ENCODE peak calls at places on chromosomes 1 and 21, in eight cellular contexts. Q, K, V, T, R, Z, U and O are unnamed samples.

GRCh38 chr1:192889082-192889481 is 80.2 kb downstream of the RGS2 start:
- DNase-seq in K (no peak), U (no peak), R (no peak), Z (no peak), V (no peak), Q (no peak), T (no peak), O (no peak)

GRCh38 chr1:20867847-20868246 is 80.7 kb upstream of the HP1BP3 start:
- DNase-seq in V (no peak), Q (no peak), U (no peak), T (peak; percentile 22), K (no peak), Z (no peak), R (no peak), O (no peak)

GRCh38 chr1:56569661-56570060 is 9.7 kb downstream of the PLPP3 start:
- DNase-seq in V (no peak), Z (no peak), T (peak; percentile 18), U (no peak), Q (peak; percentile 92), R (no peak), K (peak; percentile 92), O (no peak)

GRCh38 chr1:67711150-67711849 is 26.3 kb downstream of the GADD45A start:
- DNase-seq in Z (no peak), V (no peak), K (no peak), Q (no peak), T (no peak), U (no peak), R (no peak), O (no peak)

GRCh38 chr1:177351361-177352108 is 180.8 kb downstream of the BRINP2 start:
- DNase-seq in Q (no peak), K (no peak), Z (peak; percentile 27), U (peak; percentile 17), T (no peak), V (no peak), R (no peak), O (peak; percentile 20)

GRCh38 chr1:162725301-162725834 is 65.1 kb upstream of the HSD17B7 start:
- DNase-seq in V (no peak), R (no peak), Z (no peak), T (no peak), U (peak; percentile 55), Q (no peak), K (no peak), O (no peak)

GRCh38 chr1:53075206-53075605 is 13.2 kb downstream of the PODN start:
- DNase-seq in V (no peak), Z (no peak), U (peak; percentile 3), Q (peak; percentile 7), R (peak; percentile 20), K (no peak), T (no peak), O (no peak)

GRCh38 chr1:149845416-149845815 is 54.0 kb upstream of the BOLA1 start:
- DNase-seq in R (no peak), V (no peak), T (no peak), Z (no peak), K (no peak), U (peak; percentile 3), Q (no peak), O (peak; percentile 94)

GRCh38 chr1:192958871-192959270 is 100.3 kb downstream of the UCHL5 start:
- DNase-seq in K (no peak), V (peak; percentile 60), U (no peak), Q (no peak), Z (no peak), T (no peak), R (no peak), O (no peak)

GRCh38 chr1:55699151-55699695 is 484.1 kb upstream of the USP24 start:
- DNase-seq in V (no peak), Z (no peak), U (no peak), T (no peak), K (no peak), Q (no peak), R (no peak), O (no peak)

GRCh38 chr1:116254001-116254400 is 119.0 kb upstream of the ATP1A1 start:
- DNase-seq in U (no peak), V (no peak), Z (no peak), R (no peak), Q (no peak), K (no peak), T (no peak), O (no peak)

GRCh38 chr1:56362994-56363770 is 216.2 kb downstream of the PLPP3 start:
- DNase-seq in R (no peak), Q (no peak), Z (no peak), T (no peak), K (peak; percentile 59), U (no peak), V (peak; percentile 26), O (no peak)

GRCh38 chr1:182657026-182657425 is 27.4 kb downstream of the RGS8 start:
- DNase-seq in V (no peak), Z (no peak), U (no peak), T (no peak), K (no peak), R (no peak), Q (no peak), O (no peak)

DNA sequence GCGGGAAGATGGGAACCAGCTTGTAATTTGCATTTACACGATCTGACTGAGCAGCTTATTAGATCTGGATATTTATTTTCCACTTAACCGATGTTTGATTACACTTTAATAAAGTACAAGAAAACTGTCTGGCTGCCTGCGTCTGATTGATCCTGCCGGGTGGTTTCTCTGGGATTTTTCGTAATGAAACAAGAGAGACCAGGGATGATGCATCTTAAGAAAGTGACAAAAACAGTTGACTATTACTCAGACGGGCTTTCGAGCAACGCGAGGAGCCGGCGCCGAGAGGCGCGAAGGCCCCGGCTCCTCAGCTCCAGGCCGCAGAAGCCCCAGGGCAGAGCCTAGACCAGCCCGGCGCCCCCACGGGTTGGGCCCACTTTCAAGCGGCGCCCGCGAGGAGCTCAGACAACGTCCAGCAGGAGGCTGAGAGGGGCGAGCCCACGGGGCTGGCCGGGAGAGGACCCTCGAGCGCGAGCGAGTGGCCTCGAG is 118.1 kb upstream of the BARHL2 start:
- DNase-seq in T (no peak), Z (no peak), K (no peak), V (no peak), U (no peak), R (no peak), Q (no peak), O (no peak)
- H3K27me3 ChIP-seq in T (peaks cover 45% of the 10 kb centered on the region), Z (no peaks in the 10 kb centered on the region), K (no peaks in the 10 kb centered on the region), V (peaks cover 42% of the 10 kb centered on the region), U (peaks cover 37% of the 10 kb centered on the region), R (no peaks in the 10 kb centered on the region), Q (no peaks in the 10 kb centered on the region), O (no peaks in the 10 kb centered on the region)

GRCh38 chr21:31184462-31184861 is 146.2 kb upstream of the KRTAP19-8 start:
- DNase-seq in Z (no peak), Q (no peak), R (no peak), K (no peak), T (no peak), U (no peak), V (no peak), O (no peak)

GRCh38 chr21:31180256-31181088 is 142.2 kb upstream of the KRTAP19-8 start:
- DNase-seq in T (peak; percentile 22), Z (no peak), Q (no peak), U (no peak), R (no peak), K (peak; percentile 13), V (peak; percentile 25), O (no peak)

GRCh38 chr21:31181089-31181757 is 142.9 kb upstream of the KRTAP19-8 start:
- DNase-seq in R (no peak), T (no peak), Q (no peak), Z (no peak), V (no peak), U (no peak), K (no peak), O (no peak)

GRCh38 chr21:31185663-31186062 is 147.4 kb upstream of the KRTAP19-8 start:
- DNase-seq in K (no peak), V (no peak), Q (no peak), T (no peak), R (no peak), Z (no peak), U (no peak), O (no peak)

DNA sequence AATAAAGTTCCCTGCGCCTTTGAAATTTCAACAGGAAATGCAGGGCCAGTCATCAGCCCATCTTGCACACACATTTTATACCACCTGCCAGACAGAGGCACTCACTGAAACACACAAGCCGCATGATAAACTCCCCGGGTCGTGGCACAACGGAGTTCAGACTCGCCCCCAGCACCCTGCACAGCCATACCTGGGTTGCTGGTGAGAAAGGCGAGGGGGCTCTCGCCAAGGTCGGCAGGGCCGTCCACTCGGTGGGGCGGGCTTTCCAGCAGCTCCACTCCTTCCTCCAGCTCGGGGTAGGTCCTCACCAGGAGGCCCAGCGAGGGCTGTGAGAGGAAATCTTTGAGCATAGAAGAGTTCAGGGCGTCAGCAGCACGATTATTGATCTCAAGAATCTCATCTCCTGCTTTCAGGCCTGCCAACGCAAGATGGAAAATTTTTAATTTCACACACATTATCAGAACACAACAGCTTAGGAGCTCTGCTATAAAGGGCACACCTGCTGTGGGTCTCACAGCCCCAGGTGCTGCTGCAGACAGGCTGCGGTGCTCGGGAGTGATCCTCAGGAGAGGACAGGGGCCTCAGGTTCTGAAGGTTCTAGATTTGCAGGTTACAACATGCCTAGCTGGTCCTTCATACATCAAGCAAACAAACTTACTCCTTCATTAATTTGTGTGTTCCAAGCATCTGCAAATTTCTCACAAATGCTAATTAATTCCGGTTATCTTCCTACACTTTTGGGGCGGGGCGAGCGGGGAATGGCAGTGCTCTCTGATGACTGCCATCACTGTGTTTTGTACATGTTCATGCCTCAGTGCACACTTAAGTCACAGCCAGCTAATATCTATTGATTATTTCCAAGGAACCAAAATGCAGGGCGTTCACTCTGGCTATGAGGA is 144.2 kb upstream of the KRTAP19-8 start:
- DNase-seq in U (no peak), Z (no peak), K (no peak), R (no peak), Q (no peak), V (no peak), T (no peak), O (no peak)
- H3K4me3 ChIP-seq in U (no peak overlapping the region), Z (no peak overlapping the region), K (no peak overlapping the region), R (no peak overlapping the region), Q (no peak overlapping the region), V (no peak overlapping the region), T (no peak overlapping the region), O (no peak overlapping the region)

DNA sequence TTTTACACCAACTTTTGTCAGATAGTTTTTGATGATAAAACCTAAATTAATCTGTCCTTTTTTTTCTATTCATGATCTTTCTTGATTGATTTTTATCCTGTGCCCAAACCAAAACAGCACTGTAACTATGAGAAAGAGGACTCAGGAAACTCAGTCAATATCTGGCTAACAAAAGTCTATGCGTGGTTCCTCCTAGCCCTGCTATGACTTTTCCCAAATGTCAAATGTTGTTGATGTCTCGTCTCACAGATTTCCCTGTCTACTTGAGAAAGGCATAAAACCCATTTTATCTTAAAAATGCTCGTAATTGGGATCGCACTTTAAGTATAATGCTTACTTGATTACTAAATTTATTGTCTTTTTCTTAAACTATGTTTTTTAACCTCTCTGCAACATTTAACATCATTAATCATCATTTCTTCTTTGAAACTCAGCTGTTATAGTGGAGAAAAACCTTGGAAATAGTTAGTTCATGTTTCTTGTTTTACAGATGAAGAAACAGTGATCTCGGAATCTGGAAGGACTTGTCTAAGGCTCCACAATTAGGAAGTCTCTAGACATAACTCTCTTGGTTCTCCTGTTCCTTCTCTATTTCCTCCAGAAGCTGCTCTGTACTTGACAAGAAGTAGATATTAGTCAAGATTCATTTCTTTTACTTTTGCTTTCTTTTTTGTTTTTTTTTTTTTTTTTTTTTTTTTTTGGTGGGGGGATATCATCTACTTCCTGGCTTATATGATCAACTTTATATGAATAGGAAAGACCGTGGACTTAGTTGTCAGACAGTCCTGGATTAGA is 26.2 kb upstream of the PTPRC start:
- DNase-seq in R (no peak), K (no peak), U (no peak), Z (no peak), V (no peak), Q (no peak), T (no peak), O (no peak)
- H3K4me1 ChIP-seq in R (no peaks in the 10 kb centered on the region), K (no peaks in the 10 kb centered on the region), U (no peaks in the 10 kb centered on the region), Z (no peaks in the 10 kb centered on the region), V (no peaks in the 10 kb centered on the region), Q (no peaks in the 10 kb centered on the region), T (no peaks in the 10 kb centered on the region), O (no peaks in the 10 kb centered on the region)

GRCh38 chr1:203017707-203018106 is 8.6 kb upstream of the PPFIA4 start:
- DNase-seq in U (no peak), V (no peak), T (no peak), R (no peak), Z (no peak), K (no peak), Q (no peak), O (no peak)
- H3K27me3 ChIP-seq in U (no peaks in the 10 kb centered on the region), V (no peaks in the 10 kb centered on the region), T (no peaks in the 10 kb centered on the region), R (no peaks in the 10 kb centered on the region), Z (no peaks in the 10 kb centered on the region), K (no peaks in the 10 kb centered on the region), Q (no peaks in the 10 kb centered on the region), O (no peaks in the 10 kb centered on the region)